ENCODE peak calls at places on chromosomes 12 and 14, in four cellular contexts. One of them, this sample, is unnamed.
A peak's percentile ranks its signal among the peaks of the same experiment; 100 is the strongest.

GRCh38 chr14:81269100-81269978 is 48.6 kb upstream of the GTF2A1 start:
- DNase-seq in HepG2: peak; percentile 70
- DNase-seq in GM12878: peak; percentile 26
- DNase-seq in K562: peak; percentile 61
- DNase-seq in this sample: peak; percentile 84

GRCh38 chr12:11815397-11815796 is 165.9 kb downstream of the ETV6 start:
- DNase-seq in HepG2: no peak
- DNase-seq in K562: no peak
- DNase-seq in GM12878: no peak
- DNase-seq in this sample: no peak

GRCh38 chr12:6039894-6040601 is 84.4 kb downstream of the VWF start:
- DNase-seq in K562: peak; percentile 57
- DNase-seq in GM12878: no peak
- DNase-seq in HepG2: peak; percentile 51
- DNase-seq in this sample: peak; percentile 90

GRCh38 chr12:42332301-42332894 is 6.4 kb downstream of the PPHLN1 start:
- DNase-seq in HepG2: peak; percentile 34
- DNase-seq in K562: peak; percentile 65
- DNase-seq in GM12878: no peak
- DNase-seq in this sample: peak; percentile 40

GRCh38 chr12:3728686-3729085 is 24.2 kb downstream of the CRACR2A start:
- DNase-seq in HepG2: no peak
- DNase-seq in K562: no peak
- DNase-seq in GM12878: no peak
- DNase-seq in this sample: no peak

GRCh38 chr14:85536835-85537195 is 6.9 kb downstream of the FLRT2 start:
- DNase-seq in GM12878: no peak
- DNase-seq in HepG2: no peak
- DNase-seq in K562: no peak
- DNase-seq in this sample: no peak

GRCh38 chr14:64937176-64937820 is 5.2 kb downstream of the GPX2 start:
- DNase-seq in GM12878: no peak
- DNase-seq in HepG2: no peak
- DNase-seq in K562: no peak
- DNase-seq in this sample: no peak

GRCh38 chr14:101972126-101972785 is 7.9 kb downstream of the DYNC1H1 start:
- DNase-seq in GM12878: no peak
- DNase-seq in K562: peak; percentile 72
- DNase-seq in HepG2: peak; percentile 90
- DNase-seq in this sample: peak; percentile 46

GRCh38 chr14:37376944-37377609 is 179.3 kb downstream of the MIPOL1 start:
- DNase-seq in GM12878: no peak
- DNase-seq in HepG2: no peak
- DNase-seq in K562: no peak
- DNase-seq in this sample: no peak

GRCh38 chr12:12788675-12789368 is 3.4 kb downstream of the APOLD1 start:
- DNase-seq in K562: peak; percentile 86
- DNase-seq in GM12878: no peak
- DNase-seq in HepG2: peak; percentile 74
- DNase-seq in this sample: peak; percentile 90

GRCh38 chr12:46773537-46773936 is 52.3 kb downstream of the SLC38A4 start:
- DNase-seq in K562: no peak
- DNase-seq in GM12878: no peak
- DNase-seq in HepG2: no peak
- DNase-seq in this sample: no peak

GRCh38 chr12:46775796-46776195 is 50.0 kb downstream of the SLC38A4 start:
- DNase-seq in K562: no peak
- DNase-seq in HepG2: peak; percentile 36
- DNase-seq in GM12878: no peak
- DNase-seq in this sample: no peak

GRCh38 chr12:46770501-46771183 is 55.2 kb downstream of the SLC38A4 start:
- DNase-seq in HepG2: peak; percentile 78
- DNase-seq in GM12878: no peak
- DNase-seq in K562: no peak
- DNase-seq in this sample: peak; percentile 25

GRCh38 chr12:46774011-46774633 is 51.7 kb downstream of the SLC38A4 start:
- DNase-seq in HepG2: no peak
- DNase-seq in GM12878: no peak
- DNase-seq in K562: no peak
- DNase-seq in this sample: no peak

GRCh38 chr12:46771268-46771837 is 54.4 kb downstream of the SLC38A4 start:
- DNase-seq in HepG2: no peak
- DNase-seq in K562: no peak
- DNase-seq in GM12878: no peak
- DNase-seq in this sample: peak; percentile 10
- TF ChIP-seq JUNB in HepG2: no peak
- TF ChIP-seq JUNB in K562: no peak
- TF ChIP-seq JUNB in GM12878: no peak
- TF ChIP-seq JUNB in this sample: no peak

GRCh38 chr12:50056629-50056976 is 793 bp upstream of the ASIC1 start:
- DNase-seq in GM12878: no peak
- DNase-seq in K562: no peak
- DNase-seq in HepG2: no peak
- DNase-seq in this sample: no peak

GRCh38 chr12:50057000-50057841 is at the start of gene ASIC1:
- DNase-seq in K562: peak; percentile 60
- DNase-seq in HepG2: no peak
- DNase-seq in GM12878: no peak
- DNase-seq in this sample: peak; percentile 79

GRCh38 chr12:50057896-50058670 is 687 bp downstream of the ASIC1 start:
- DNase-seq in HepG2: no peak
- DNase-seq in K562: no peak
- DNase-seq in GM12878: no peak
- DNase-seq in this sample: no peak

GRCh38 chr12:50053583-50053982 is 3.8 kb upstream of the ASIC1 start:
- DNase-seq in GM12878: no peak
- DNase-seq in K562: peak; percentile 45
- DNase-seq in HepG2: no peak
- DNase-seq in this sample: no peak

GRCh38 chr12:50055831-50056628 is 1.4 kb upstream of the ASIC1 start:
- DNase-seq in K562: peak; percentile 77
- DNase-seq in GM12878: no peak
- DNase-seq in HepG2: peak; percentile 30
- DNase-seq in this sample: peak; percentile 84
- TF ChIP-seq REST in K562: no peak
- TF ChIP-seq REST in GM12878: no peak
- TF ChIP-seq REST in HepG2: no peak
- TF ChIP-seq REST in this sample: no peak

GRCh38 chr12:132108211-132108832 is 35.8 kb downstream of the DDX51 start:
- DNase-seq in GM12878: no peak
- DNase-seq in K562: no peak
- DNase-seq in HepG2: no peak
- DNase-seq in this sample: peak; percentile 72
- TF ChIP-seq POLR2AphosphoS5 in GM12878: no peak
- TF ChIP-seq POLR2AphosphoS5 in K562: no peak
- TF ChIP-seq POLR2AphosphoS5 in HepG2: no peak
- TF ChIP-seq POLR2AphosphoS5 in this sample: no peak

DNA sequence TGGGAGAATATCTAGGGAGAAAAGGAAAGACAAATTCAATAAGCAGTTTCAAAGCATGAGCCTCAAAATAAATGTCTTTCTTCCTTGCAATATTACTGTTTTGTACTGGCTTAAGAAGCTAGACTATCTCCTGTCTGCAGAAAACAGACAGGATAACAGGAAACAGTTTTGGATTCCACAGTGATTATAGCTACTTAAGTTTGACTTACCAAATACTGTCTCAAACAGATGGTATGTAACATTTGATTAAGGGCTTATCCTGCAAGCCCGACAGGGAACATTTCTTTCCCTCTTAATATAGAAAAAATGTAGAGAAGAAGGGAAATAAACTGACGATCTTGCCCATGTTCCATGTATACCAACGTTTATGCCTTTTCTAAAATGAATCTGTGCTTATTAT is 179.9 kb upstream of the EEA1 start:
- DNase-seq in K562: no peak
- DNase-seq in HepG2: no peak
- DNase-seq in GM12878: no peak
- DNase-seq in this sample: no peak
- TF ChIP-seq JUNB in K562: no peak
- TF ChIP-seq JUNB in HepG2: no peak
- TF ChIP-seq JUNB in GM12878: no peak
- TF ChIP-seq JUNB in this sample: no peak

GRCh38 chr12:120234643-120235368 is 30.7 kb downstream of the PXN start:
- DNase-seq in HepG2: peak; percentile 85
- DNase-seq in K562: peak; percentile 88
- DNase-seq in GM12878: no peak
- DNase-seq in this sample: peak; percentile 78
- TF ChIP-seq REST in HepG2: no peak
- TF ChIP-seq REST in K562: no peak
- TF ChIP-seq REST in GM12878: no peak
- TF ChIP-seq REST in this sample: no peak

DNA sequence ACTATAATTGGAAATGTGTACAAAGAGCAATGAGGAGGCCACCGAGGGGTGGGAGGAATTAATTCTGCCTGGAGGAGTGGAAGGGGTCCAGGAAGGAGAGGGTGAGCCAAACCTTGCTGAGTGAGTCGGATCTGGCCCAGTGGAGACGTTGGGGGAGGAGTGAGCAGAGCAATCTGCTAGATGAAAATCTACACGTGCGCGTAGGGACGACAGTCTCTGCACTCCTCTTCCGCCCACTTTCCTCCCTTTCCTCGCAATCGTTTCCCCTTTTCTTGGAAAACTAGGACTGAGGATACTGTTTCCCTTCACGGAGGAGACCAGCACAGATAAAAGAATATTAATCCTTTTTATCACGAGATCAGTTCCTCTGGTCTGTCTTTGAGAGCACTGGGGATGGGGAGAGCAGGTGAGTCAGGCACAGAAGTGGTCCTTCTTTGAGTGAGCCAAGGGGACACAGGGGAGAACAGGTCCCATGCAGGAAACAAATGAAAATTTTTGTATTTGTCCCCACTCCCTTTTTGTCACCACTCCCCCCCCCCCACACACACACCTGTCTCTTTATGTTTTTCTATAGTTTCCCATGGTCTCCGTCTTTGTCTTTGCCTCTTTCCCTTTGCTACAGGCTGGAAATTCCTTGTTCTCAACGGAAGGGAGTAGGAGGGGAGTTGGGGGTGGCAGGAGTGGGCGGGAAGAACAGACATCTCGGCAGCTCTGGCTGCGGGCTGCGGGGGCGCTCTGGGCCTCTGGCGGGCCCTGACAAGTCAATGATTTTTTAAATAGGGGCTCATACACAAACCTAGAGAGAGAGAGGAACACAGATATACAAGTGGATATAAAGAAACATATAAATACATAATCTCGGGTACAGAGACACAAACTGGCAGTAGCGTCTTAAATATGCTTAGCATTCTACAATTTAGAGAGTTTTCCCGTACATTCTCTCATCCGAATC is 2.6 kb upstream of the NAB2 start:
- DNase-seq in HepG2: peak; percentile 50
- DNase-seq in GM12878: no peak
- DNase-seq in K562: peak; percentile 86
- DNase-seq in this sample: peak; percentile 90
- TF ChIP-seq POLR2AphosphoS5 in HepG2: no peak
- TF ChIP-seq POLR2AphosphoS5 in GM12878: peak; percentile 26
- TF ChIP-seq POLR2AphosphoS5 in K562: no peak
- TF ChIP-seq POLR2AphosphoS5 in this sample: peak; percentile 59

GRCh38 chr14:95132732-95133131 is 24.6 kb downstream of the DICER1 start:
- DNase-seq in K562: no peak
- DNase-seq in GM12878: no peak
- DNase-seq in HepG2: no peak
- DNase-seq in this sample: no peak

GRCh38 chr14:95133282-95133681 is 24.0 kb downstream of the DICER1 start:
- DNase-seq in K562: no peak
- DNase-seq in HepG2: no peak
- DNase-seq in GM12878: no peak
- DNase-seq in this sample: no peak

GRCh38 chr14:95137164-95137803 is 20.0 kb downstream of the DICER1 start:
- DNase-seq in GM12878: no peak
- DNase-seq in HepG2: no peak
- DNase-seq in K562: no peak
- DNase-seq in this sample: no peak

GRCh38 chr14:95136631-95137030 is 20.7 kb downstream of the DICER1 start:
- DNase-seq in GM12878: no peak
- DNase-seq in HepG2: no peak
- DNase-seq in K562: no peak
- DNase-seq in this sample: no peak

DNA sequence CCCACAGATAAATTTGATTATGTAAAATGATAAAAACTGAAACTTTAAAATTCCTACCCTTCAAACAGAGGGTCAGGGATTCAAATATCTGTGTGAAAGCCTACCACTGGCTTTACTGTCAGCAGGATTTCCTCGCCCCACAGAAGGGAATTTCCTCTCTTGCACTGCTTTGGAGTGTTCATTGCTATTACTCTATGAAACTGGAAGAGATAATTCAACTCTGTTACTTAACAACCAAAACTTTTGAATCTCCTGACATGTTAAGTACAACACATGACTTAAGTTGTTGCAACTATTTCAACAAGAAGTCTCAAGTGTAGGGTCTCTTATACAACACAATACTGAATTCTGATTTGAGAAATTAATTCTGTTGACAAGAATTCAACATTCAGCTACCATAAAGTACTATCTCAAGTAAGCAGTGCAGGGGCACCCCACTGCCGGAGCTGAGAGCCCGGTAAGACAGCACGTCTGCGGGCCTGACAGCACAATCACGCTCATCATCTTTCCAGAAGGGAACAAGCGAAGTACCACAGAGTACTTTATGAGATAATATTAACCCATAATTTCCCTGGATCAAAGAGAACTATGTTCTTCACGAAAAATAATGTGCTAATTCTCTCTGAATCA is 22.9 kb downstream of the DICER1 start:
- DNase-seq in GM12878: no peak
- DNase-seq in HepG2: no peak
- DNase-seq in K562: no peak
- DNase-seq in this sample: no peak
- TF ChIP-seq JUNB in GM12878: no peak
- TF ChIP-seq JUNB in HepG2: no peak
- TF ChIP-seq JUNB in K562: no peak
- TF ChIP-seq JUNB in this sample: no peak

GRCh38 chr14:93002851-93003298 is 79.9 kb downstream of the CHGA start:
- DNase-seq in GM12878: no peak
- DNase-seq in HepG2: peak; percentile 61
- DNase-seq in K562: no peak
- DNase-seq in this sample: no peak

GRCh38 chr14:93005135-93005813 is 82.3 kb downstream of the CHGA start:
- DNase-seq in GM12878: no peak
- DNase-seq in HepG2: no peak
- DNase-seq in K562: no peak
- DNase-seq in this sample: no peak

GRCh38 chr14:93005838-93006237 is 82.9 kb downstream of the CHGA start:
- DNase-seq in K562: no peak
- DNase-seq in GM12878: no peak
- DNase-seq in HepG2: no peak
- DNase-seq in this sample: no peak

GRCh38 chr14:93004699-93005082 is 81.7 kb downstream of the CHGA start:
- DNase-seq in K562: no peak
- DNase-seq in HepG2: no peak
- DNase-seq in GM12878: no peak
- DNase-seq in this sample: no peak

GRCh38 chr14:93003945-93004698 is 81.2 kb downstream of the CHGA start:
- DNase-seq in HepG2: no peak
- DNase-seq in K562: no peak
- DNase-seq in GM12878: no peak
- DNase-seq in this sample: no peak
- TF ChIP-seq REST in HepG2: no peak
- TF ChIP-seq REST in K562: no peak
- TF ChIP-seq REST in GM12878: no peak
- TF ChIP-seq REST in this sample: no peak

This sample was measured in GM23338.